ENCODE peak calls at places on chromosomes 6 and 20, in eight cellular contexts. M is MM.1S, U is AG08396, J is NCI-H774, Z is KBM-7, K is psoas muscle, S is glutamatergic neuron, X is skeletal muscle cell. L is an unnamed sample.

GRCh38 chr20:18986146-18986830 is 172.7 kb downstream of the SCP2D1 start:
- DNase-seq in M (no peak), U (no peak), J (no peak), Z (no peak), K (no peak), S (no peak), X (no peak), L (no peak)

GRCh38 chr6:33193619-33194018 is 1.4 kb upstream of the COL11A2 start:
- DNase-seq in M (no peak), U (no peak), J (no peak), Z (no peak), K (peak), S (no peak), X (no peak), L (no peak)

GRCh38 chr6:82365011-82365751 is 1.6 kb downstream of the TPBG start:
- DNase-seq in M (no peak), U (peak), J (peak), Z (no peak), K (no peak), S (peak), X (no peak), L (peak)

GRCh38 chr20:54407446-54407845 is 67.9 kb upstream of the DOK5 start:
- DNase-seq in M (no peak), U (no peak), J (no peak), Z (no peak), K (no peak), S (no peak), X (no peak), L (no peak)

GRCh38 chr6:119192200-119192599 is 113.7 kb upstream of the FAM184A start:
- DNase-seq in M (no peak), U (no peak), J (no peak), Z (no peak), K (no peak), S (no peak), X (no peak), L (no peak)

GRCh38 chr6:138555294-138555988 is 56.1 kb upstream of the NHSL1 start:
- DNase-seq in M (no peak), U (no peak), J (no peak), Z (peak), K (no peak), S (no peak), X (no peak), L (peak)

GRCh38 chr20:2700913-2701620 is 8.5 kb downstream of the EBF4 start:
- DNase-seq in M (no peak), U (no peak), J (no peak), Z (no peak), K (no peak), S (no peak), X (no peak), L (no peak)

GRCh38 chr20:37598101-37598530 is 70.4 kb upstream of the BLCAP start:
- DNase-seq in M (no peak), U (no peak), J (peak), Z (peak), K (no peak), S (peak), X (no peak), L (no peak)

GRCh38 chr6:137868721-137869631 is 1.9 kb downstream of the TNFAIP3 start:
- DNase-seq in M (no peak), U (no peak), J (no peak), Z (no peak), K (no peak), S (no peak), X (no peak), L (no peak)

GRCh38 chr6:122289721-122290501 is 109.5 kb upstream of the HSF2 start:
- DNase-seq in M (no peak), U (peak), J (peak), Z (no peak), K (no peak), S (no peak), X (no peak), L (no peak)

GRCh38 chr6:168683621-168684020 is 242.6 kb downstream of the SMOC2 start:
- DNase-seq in M (no peak), U (no peak), J (no peak), Z (no peak), K (no peak), S (peak), X (no peak), L (no peak)

GRCh38 chr6:104642871-104643270 is 216.8 kb downstream of the HACE1 start:
- DNase-seq in M (no peak), U (no peak), J (no peak), Z (no peak), K (no peak), S (no peak), X (peak), L (no peak)

GRCh38 chr20:8414611-8415274 is 282.7 kb downstream of the PLCB1 start:
- DNase-seq in M (no peak), U (peak), J (peak), Z (no peak), K (no peak), S (no peak), X (peak), L (no peak)